ENCODE peak calls at places on chromosomes 7 and 10, in five cellular contexts. L, Y, W, R and K are unnamed samples.
A peak's percentile ranks its signal among the peaks of the same experiment; 100 is the strongest.

GRCh38 chr10:114856544-114857287 is 35.1 kb downstream of the FHIP2A start:
- DNase-seq in L (no peak), Y (no peak), W (peak; percentile 64), R (peak; percentile 91), K (peak; percentile 66)

GRCh38 chr7:70131807-70132565 is 533.7 kb downstream of the AUTS2 start:
- DNase-seq in L (no peak), Y (no peak), W (no peak), R (no peak), K (no peak)

GRCh38 chr7:97495487-97495886 is 236.4 kb upstream of the TAC1 start:
- DNase-seq in L (no peak), Y (no peak), W (no peak), R (no peak), K (no peak)

GRCh38 chr7:102306916-102307677 is 20.4 kb downstream of the SH2B2 start:
- DNase-seq in L (no peak), Y (peak; percentile 26), W (no peak), R (peak; percentile 73), K (peak; percentile 36)

GRCh38 chr7:17236161-17236560 is 62.3 kb upstream of the AHR start:
- DNase-seq in L (no peak), Y (no peak), W (no peak), R (peak; percentile 24), K (no peak)

GRCh38 chr7:123917878-123918277 is 7.2 kb upstream of the SPAM1 start:
- DNase-seq in L (no peak), Y (no peak), W (no peak), R (no peak), K (no peak)

GRCh38 chr7:18262054-18262453 is 233.5 kb upstream of the HDAC9 start:
- DNase-seq in L (no peak), Y (no peak), W (no peak), R (no peak), K (no peak)

GRCh38 chr10:119644215-119644826 is 6.9 kb upstream of the BAG3 start:
- DNase-seq in L (no peak), Y (no peak), W (no peak), R (no peak), K (no peak)

GRCh38 chr7:2014391-2015241 is 218.1 kb downstream of the MAD1L1 start:
- DNase-seq in L (no peak), Y (no peak), W (no peak), R (no peak), K (no peak)